ENCODE peak calls at places on chromosomes 6 and 20, in six cellular contexts. P, S, Q, D, T and H are unnamed samples.

GRCh38 chr6:44062105-44062770 is 65.0 kb downstream of the MRPL14 start:
- DNase-seq in Q (no peak), T (peak), D (no peak), S (no peak), P (no peak), H (no peak)

GRCh38 chr6:90406142-90406794 is 109.6 kb upstream of the BACH2 start:
- DNase-seq in Q (no peak), T (peak), D (no peak), P (no peak), S (no peak), H (no peak)

GRCh38 chr6:40347571-40348011 is 239.6 kb downstream of the LRFN2 start:
- DNase-seq in D (peak), P (no peak), S (no peak), Q (no peak), T (no peak), H (peak)

GRCh38 chr6:11224966-11225463 is 7.5 kb downstream of the NEDD9 start:
- DNase-seq in T (no peak), Q (no peak), D (no peak), S (no peak), P (no peak), H (no peak)

GRCh38 chr20:25046736-25047666 is 10.9 kb downstream of the ACSS1 start:
- DNase-seq in D (no peak), T (no peak), P (no peak), Q (no peak), S (no peak), H (no peak)

GRCh38 chr6:145863988-145864616 is 49.5 kb upstream of the FBXO30 start:
- DNase-seq in T (no peak), S (no peak), P (no peak), Q (no peak), D (no peak), H (no peak)

GRCh38 chr6:40587240-40588069 is at the start of gene LRFN2:
- DNase-seq in P (peak), D (peak), Q (peak), T (peak), S (peak), H (peak)

GRCh38 chr6:53496797-53497196 is 48.1 kb downstream of the GCLC start:
- DNase-seq in Q (no peak), D (no peak), T (peak), S (no peak), P (no peak), H (peak)

GRCh38 chr6:4637691-4638433 is 138.3 kb upstream of the CDYL start:
- DNase-seq in D (no peak), T (peak), S (no peak), P (peak), Q (no peak), H (no peak)

GRCh38 chr6:11152581-11152980 is 41.1 kb upstream of the ERVFRD-1 start:
- DNase-seq in T (no peak), P (no peak), S (no peak), Q (no peak), D (no peak), H (no peak)

GRCh38 chr6:20707870-20708269 is 173.6 kb downstream of the CDKAL1 start:
- DNase-seq in T (no peak), D (no peak), P (no peak), S (no peak), Q (no peak), H (no peak)

GRCh38 chr6:109349419-109349987 is 32.8 kb downstream of the CD164 start:
- DNase-seq in T (peak), Q (peak), D (peak), P (no peak), S (no peak), H (no peak)

GRCh38 chr6:38350220-38350619 is 289.5 kb downstream of the BTBD9 start:
- DNase-seq in P (no peak), T (no peak), D (no peak), S (no peak), Q (no peak), H (no peak)

GRCh38 chr6:18997375-18997826 is 610.3 kb downstream of the RNF144B start:
- DNase-seq in T (peak), D (no peak), S (no peak), Q (no peak), P (no peak), H (peak)

GRCh38 chr6:31907158-31907813 is 5.4 kb upstream of the ZBTB12 start:
- DNase-seq in D (peak), S (no peak), P (no peak), Q (peak), T (peak), H (no peak)

GRCh38 chr6:14165091-14165490 is 47.5 kb downstream of the CD83 start:
- DNase-seq in T (peak), S (no peak), Q (no peak), D (no peak), P (no peak), H (no peak)

GRCh38 chr6:28208180-28208659 is 16.9 kb upstream of the ZSCAN9 start:
- DNase-seq in Q (no peak), P (no peak), D (no peak), S (no peak), T (no peak), H (peak)

GRCh38 chr6:54291738-54292137 is 16.5 kb upstream of the TINAG start:
- DNase-seq in S (no peak), D (no peak), Q (no peak), T (peak), P (no peak), H (peak)

GRCh38 chr6:46993846-46994245 is 48.3 kb downstream of the ADGRF1 start:
- DNase-seq in P (no peak), D (no peak), S (no peak), T (peak), Q (no peak), H (peak)

GRCh38 chr6:44636576-44637248 is 249.2 kb downstream of the CDC5L start:
- DNase-seq in T (no peak), Q (no peak), P (no peak), S (no peak), D (no peak), H (no peak)